ENCODE peak calls at places on chromosomes 4 and X, in seven cellular contexts. One of them, this sample, is unnamed.

GRCh38 chr4:81466841-81467671 is 4.7 kb downstream of the RASGEF1B start:
- DNase-seq in dermis blood vessel endothelial cell: peak
- DNase-seq in T-helper 1 cell: peak
- DNase-seq in GM20000: peak
- DNase-seq in GM10248: peak
- DNase-seq in stimulated activated CD8-positive, alpha-beta memory T cell treated with anti-CD3 and anti-CD28 coated beads, Interleukin-15, amount 100 ng/mL, for 48 hours: no peak
- DNase-seq in WERI-Rb-1: peak
- DNase-seq in this sample: peak

GRCh38 chr4:182179105-182179504 is 64.1 kb upstream of the TENM3 start:
- DNase-seq in dermis blood vessel endothelial cell: no peak
- DNase-seq in T-helper 1 cell: no peak
- DNase-seq in GM20000: no peak
- DNase-seq in GM10248: no peak
- DNase-seq in stimulated activated CD8-positive, alpha-beta memory T cell treated with anti-CD3 and anti-CD28 coated beads, Interleukin-15, amount 100 ng/mL, for 48 hours: no peak
- DNase-seq in WERI-Rb-1: peak
- DNase-seq in this sample: no peak

GRCh38 chr4:6182390-6183280 is 17.7 kb downstream of the JAKMIP1 start:
- DNase-seq in dermis blood vessel endothelial cell: no peak
- DNase-seq in T-helper 1 cell: no peak
- DNase-seq in GM20000: no peak
- DNase-seq in GM10248: no peak
- DNase-seq in stimulated activated CD8-positive, alpha-beta memory T cell treated with anti-CD3 and anti-CD28 coated beads, Interleukin-15, amount 100 ng/mL, for 48 hours: no peak
- DNase-seq in WERI-Rb-1: no peak
- DNase-seq in this sample: no peak

GRCh38 chrX:103774070-103774642 is 2.5 kb upstream of the PLP1 start:
- DNase-seq in dermis blood vessel endothelial cell: peak
- DNase-seq in T-helper 1 cell: no peak
- DNase-seq in GM20000: no peak
- DNase-seq in GM10248: no peak
- DNase-seq in stimulated activated CD8-positive, alpha-beta memory T cell treated with anti-CD3 and anti-CD28 coated beads, Interleukin-15, amount 100 ng/mL, for 48 hours: no peak
- DNase-seq in WERI-Rb-1: peak
- DNase-seq in this sample: no peak

GRCh38 chr4:78954048-78954666 is 14.9 kb upstream of the PAQR3 start:
- DNase-seq in dermis blood vessel endothelial cell: peak
- DNase-seq in T-helper 1 cell: no peak
- DNase-seq in GM20000: no peak
- DNase-seq in GM10248: no peak
- DNase-seq in stimulated activated CD8-positive, alpha-beta memory T cell treated with anti-CD3 and anti-CD28 coated beads, Interleukin-15, amount 100 ng/mL, for 48 hours: no peak
- DNase-seq in WERI-Rb-1: peak
- DNase-seq in this sample: no peak

GRCh38 chr4:6227412-6228157 is 27.2 kb upstream of the JAKMIP1 start:
- DNase-seq in dermis blood vessel endothelial cell: no peak
- DNase-seq in T-helper 1 cell: no peak
- DNase-seq in GM20000: no peak
- DNase-seq in GM10248: no peak
- DNase-seq in stimulated activated CD8-positive, alpha-beta memory T cell treated with anti-CD3 and anti-CD28 coated beads, Interleukin-15, amount 100 ng/mL, for 48 hours: no peak
- DNase-seq in WERI-Rb-1: no peak
- DNase-seq in this sample: no peak

GRCh38 chr4:46506876-46507275 is 116.9 kb upstream of the GABRA2 start:
- DNase-seq in dermis blood vessel endothelial cell: no peak
- DNase-seq in T-helper 1 cell: no peak
- DNase-seq in GM20000: no peak
- DNase-seq in GM10248: no peak
- DNase-seq in stimulated activated CD8-positive, alpha-beta memory T cell treated with anti-CD3 and anti-CD28 coated beads, Interleukin-15, amount 100 ng/mL, for 48 hours: no peak
- DNase-seq in WERI-Rb-1: no peak
- DNase-seq in this sample: no peak

GRCh38 chr4:137819964-137820383 is 287.7 kb upstream of the PCDH18 start:
- DNase-seq in dermis blood vessel endothelial cell: peak
- DNase-seq in T-helper 1 cell: no peak
- DNase-seq in GM20000: peak
- DNase-seq in GM10248: peak
- DNase-seq in stimulated activated CD8-positive, alpha-beta memory T cell treated with anti-CD3 and anti-CD28 coated beads, Interleukin-15, amount 100 ng/mL, for 48 hours: no peak
- DNase-seq in WERI-Rb-1: peak
- DNase-seq in this sample: no peak

This sample was measured in activated naive CD4-positive, alpha-beta T cell treated with anti-CD3 and anti-CD28 coated beads, Interleukin-2, amount 50 U/mL, for 72 hours.